ENCODE peak calls at places on chromosomes 7 and 10, in ten cellular contexts. E is memory B cell; R is KBM-7; X is A549; L is CD4-positive, CD25-positive, alpha-beta regulatory T cell; F is endothelial cell; D is activated naive CD4-positive, alpha-beta T cell treated with anti-CD3 and anti-CD28 coated beads, Interleukin-2, amount 50 U/mL, for 16 hours; Z is HepG2; A is fibroblast of lung; O is SJSA1. Y is an unnamed sample.

GRCh38 chr10:70293169-70293813 is 9.5 kb upstream of the NPFFR1 start:
- DNase-seq in O (no peak), L (no peak), F (no peak), Z (no peak), X (no peak), D (no peak), R (no peak), A (no peak), E (no peak), Y (no peak)

GRCh38 chr10:96743988-96744585 is 23.8 kb upstream of the PIK3AP1 start:
- DNase-seq in L (no peak), O (peak; percentile 21), R (peak; percentile 47), F (no peak), E (no peak), A (peak; percentile 6), X (no peak), Z (peak; percentile 44), D (no peak), Y (no peak)

GRCh38 chr10:90306187-90306586 is 551.7 kb downstream of the HTR7 start:
- DNase-seq in D (no peak), R (no peak), A (peak; percentile 99), E (no peak), F (no peak), Z (no peak), O (peak; percentile 87), L (no peak), X (peak; percentile 57), Y (no peak)

GRCh38 chr7:139873593-139874374 is 44.7 kb downstream of the TBXAS1 start:
- DNase-seq in O (no peak), L (no peak), R (no peak), F (no peak), D (no peak), X (no peak), A (no peak), E (no peak), Z (no peak), Y (no peak)

GRCh38 chr10:72011468-72011867 is 47.3 kb downstream of the CHST3 start:
- DNase-seq in O (no peak), Z (no peak), L (no peak), A (no peak), X (no peak), R (no peak), D (no peak), E (no peak), F (no peak), Y (no peak)

GRCh38 chr7:94395141-94396041 is 696 bp downstream of the COL1A2 start:
- DNase-seq in E (peak; percentile 12), L (peak; percentile 20), R (peak; percentile 67), A (peak; percentile 95), Z (peak; percentile 63), F (peak; percentile 38), D (no peak), O (peak; percentile 88), X (peak; percentile 76), Y (no peak)

GRCh38 chr10:44993922-44994751 is 6.6 kb upstream of the ZNF22 start:
- DNase-seq in A (peak; percentile 66), E (peak; percentile 3), F (no peak), R (no peak), O (peak; percentile 69), Z (peak; percentile 52), L (no peak), D (no peak), X (no peak), Y (no peak)

GRCh38 chr10:113357688-113358306 is 195.1 kb upstream of the HABP2 start:
- DNase-seq in F (no peak), R (no peak), A (no peak), X (no peak), L (no peak), Z (no peak), O (no peak), E (no peak), D (no peak), Y (no peak)

GRCh38 chr7:141928147-141928894 is 12.1 kb downstream of the OR9A4 start:
- DNase-seq in X (no peak), E (no peak), L (no peak), F (no peak), R (no peak), O (no peak), Z (no peak), D (no peak), A (no peak), Y (no peak)

GRCh38 chr10:71796749-71797405 is 23.6 kb upstream of the VSIR start:
- DNase-seq in E (no peak), D (no peak), F (no peak), X (peak; percentile 38), A (no peak), O (no peak), L (no peak), R (no peak), Z (no peak), Y (no peak)

GRCh38 chr10:122152544-122152943 is 118.6 kb upstream of the BTBD16 start:
- DNase-seq in R (no peak), A (peak; percentile 90), F (no peak), D (no peak), E (no peak), X (no peak), O (no peak), Z (no peak), L (no peak), Y (peak; percentile 66)

GRCh38 chr7:129889133-129889854 is 63.5 kb downstream of the UBE2H start:
- DNase-seq in R (no peak), A (no peak), O (no peak), L (no peak), Z (peak; percentile 43), D (no peak), E (no peak), F (no peak), X (no peak), Y (no peak)

GRCh38 chr10:70799124-70799523 is 13.9 kb upstream of the TBATA start:
- DNase-seq in A (no peak), L (no peak), D (no peak), X (no peak), O (no peak), F (no peak), Z (no peak), E (no peak), R (no peak), Y (no peak)

Y was measured in cerebellar nuclear complex.